ENCODE peak calls at places on chromosomes 3 and 15, in ten cellular contexts. U, T, V, B, Z, O, Y, Q, J and F are unnamed samples.

GRCh38 chr15:40096094-40096876 is 12.4 kb downstream of the BMF start:
- DNase-seq in Q (no peak), T (no peak), O (no peak), J (no peak), Y (no peak), U (no peak), V (no peak), B (no peak), Z (no peak), F (no peak)

GRCh38 chr3:14274537-14274936 is 95.9 kb downstream of the LSM3 start:
- DNase-seq in J (no peak), B (no peak), Y (no peak), Q (no peak), U (no peak), O (no peak), V (peak; percentile 38), T (no peak), Z (no peak), F (no peak)

GRCh38 chr3:27357665-27358258 is 11.4 kb downstream of the NEK10 start:
- DNase-seq in U (no peak), J (peak; percentile 83), Q (no peak), Z (peak; percentile 58), V (peak; percentile 82), T (peak; percentile 62), B (peak; percentile 61), O (peak; percentile 58), Y (peak; percentile 59), F (no peak)

GRCh38 chr15:32683906-32684584 is 33.8 kb upstream of the GREM1 start:
- DNase-seq in Z (no peak), J (peak; percentile 88), V (no peak), O (peak; percentile 96), T (no peak), B (peak; percentile 30), Q (no peak), U (no peak), Y (no peak), F (peak; percentile 58)

GRCh38 chr3:122800838-122801237 is 6.0 kb downstream of the SLC49A4 start:
- DNase-seq in Z (no peak), J (no peak), V (no peak), B (no peak), Q (no peak), O (peak; percentile 96), U (no peak), Y (no peak), T (no peak), F (no peak)

GRCh38 chr3:8329598-8329997 is 172.0 kb upstream of the LMCD1 start:
- DNase-seq in T (no peak), Q (no peak), O (no peak), Y (no peak), J (no peak), B (no peak), U (no peak), V (no peak), Z (no peak), F (no peak)

GRCh38 chr3:126960604-126960995 is 22.3 kb upstream of the PLXNA1 start:
- DNase-seq in Q (peak; percentile 78), V (no peak), J (no peak), Y (no peak), O (peak; percentile 10), B (no peak), U (peak; percentile 83), Z (no peak), T (no peak), F (peak; percentile 58)

GRCh38 chr15:71599404-71600225 is 210.7 kb upstream of the NR2E3 start:
- DNase-seq in Y (no peak), V (no peak), O (no peak), B (no peak), U (peak; percentile 53), Z (peak; percentile 28), T (peak; percentile 66), J (no peak), Q (peak; percentile 55), F (no peak)

GRCh38 chr3:48595526-48596121 is 495 bp upstream of the COL7A1 start:
- DNase-seq in O (peak; percentile 95), B (peak; percentile 30), J (peak; percentile 95), Z (no peak), Y (no peak), U (peak; percentile 85), V (peak; percentile 48), Q (peak; percentile 50), T (peak; percentile 34), F (no peak)

GRCh38 chr3:48595075-48595525 is at the start of gene COL7A1:
- DNase-seq in V (peak; percentile 68), U (no peak), B (no peak), Z (no peak), O (no peak), T (no peak), J (no peak), Y (no peak), Q (no peak), F (no peak)

GRCh38 chr3:48596157-48596556 is 1.0 kb upstream of the COL7A1 start:
- DNase-seq in J (no peak), B (no peak), T (no peak), Z (no peak), V (no peak), U (no peak), Y (no peak), Q (no peak), O (no peak), F (no peak)

GRCh38 chr3:48593337-48593736 is 1.8 kb downstream of the COL7A1 start:
- DNase-seq in U (no peak), V (no peak), T (no peak), B (no peak), Y (no peak), J (no peak), Q (no peak), O (no peak), Z (no peak), F (no peak)

DNA sequence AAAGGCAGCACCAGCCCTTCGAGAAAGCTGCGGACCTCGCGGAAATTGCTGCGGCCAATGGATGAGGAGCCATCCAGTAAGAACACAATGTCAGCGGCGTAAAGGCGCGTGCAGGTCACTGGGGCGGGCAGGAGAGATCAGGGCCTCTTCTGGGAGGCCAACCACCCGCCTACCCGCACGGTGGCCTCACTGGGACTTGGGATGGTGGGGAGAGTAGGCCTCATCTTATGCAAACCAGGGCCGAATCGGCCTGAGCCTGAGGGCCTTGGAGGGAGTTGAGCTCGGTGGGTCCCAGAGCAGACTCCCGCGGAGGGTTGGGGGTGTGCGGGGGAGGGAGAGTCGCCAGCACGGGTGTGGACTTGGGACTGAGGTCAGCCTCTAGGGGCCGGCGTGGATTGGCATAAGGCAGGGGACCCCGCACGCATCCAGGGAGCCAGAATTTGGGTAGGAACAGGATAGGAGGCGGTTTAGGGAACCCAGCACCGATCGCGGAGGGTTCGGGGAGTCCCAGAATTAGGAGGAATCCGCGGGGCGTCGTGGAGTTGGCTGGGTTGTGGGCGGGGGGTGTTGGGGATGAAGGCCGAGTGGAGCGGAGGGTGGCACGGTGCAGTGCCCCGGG is 589 bp downstream of the COL7A1 start:
- DNase-seq in U (no peak), Y (no peak), O (no peak), B (no peak), T (no peak), Q (no peak), V (peak; percentile 68), Z (no peak), J (no peak), F (no peak)
- H3K4me3 ChIP-seq in U (peak overlapping the region; percentile 61), Y (no peak overlapping the region), O (peak overlapping the region; percentile 50), B (no peak overlapping the region), T (peak overlapping the region; percentile 40), Q (peak overlapping the region; percentile 6), V (peak overlapping the region; percentile 59), Z (peak overlapping the region; percentile 12), J (no peak overlapping the region), F (peak overlapping the region; percentile 53)

DNA sequence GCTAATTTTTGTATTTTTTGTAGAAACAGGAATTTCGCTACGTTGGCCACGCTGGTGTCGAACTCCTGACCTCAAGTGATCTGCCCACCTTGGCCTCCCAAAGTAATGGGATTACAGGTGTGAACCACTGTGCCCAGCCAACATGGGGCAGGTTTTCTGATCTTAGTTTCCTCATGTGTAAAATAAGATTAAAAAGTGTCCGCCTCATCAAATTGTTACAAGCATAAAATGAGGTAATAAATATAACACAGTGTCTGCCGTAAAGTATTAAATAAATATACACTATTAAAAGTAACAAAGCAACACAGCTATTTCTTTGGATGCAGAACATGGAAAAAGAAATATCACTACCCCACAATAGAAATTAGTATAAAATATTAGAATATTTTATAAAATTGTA is 16.4 kb upstream of the COMMD2 start:
- DNase-seq in T (no peak), U (no peak), Q (no peak), B (no peak), J (no peak), O (no peak), V (no peak), Y (no peak), Z (no peak), F (no peak)
- H3K4me3 ChIP-seq in T (no peak overlapping the region), U (no peak overlapping the region), Q (no peak overlapping the region), B (no peak overlapping the region), J (no peak overlapping the region), O (no peak overlapping the region), V (no peak overlapping the region), Y (no peak overlapping the region), Z (no peak overlapping the region), F (no peak overlapping the region)

DNA sequence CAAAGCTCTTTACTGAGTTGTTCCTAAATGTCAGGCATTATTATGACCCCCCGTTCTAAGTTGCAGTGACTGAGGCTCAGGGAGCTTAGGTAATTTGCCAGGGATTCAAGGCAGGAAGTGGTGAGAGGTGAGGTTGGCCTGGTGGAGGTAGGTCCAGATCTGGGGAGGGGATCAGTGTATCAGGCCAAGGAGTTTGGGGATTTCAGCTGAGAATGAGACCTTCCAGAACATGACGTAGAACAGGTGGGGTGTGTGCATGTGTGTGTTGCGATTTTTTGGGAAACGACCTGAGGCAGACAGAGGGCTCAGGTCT is 41.1 kb upstream of the MRPS22 start:
- DNase-seq in O (no peak), T (no peak), Z (no peak), B (no peak), Q (no peak), V (no peak), U (peak; percentile 4), J (no peak), Y (no peak), F (no peak)
- H3K4me3 ChIP-seq in O (no peak overlapping the region), T (no peak overlapping the region), Z (no peak overlapping the region), B (no peak overlapping the region), Q (no peak overlapping the region), V (no peak overlapping the region), U (no peak overlapping the region), J (no peak overlapping the region), Y (no peak overlapping the region), F (no peak overlapping the region)

GRCh38 chr15:67024998-67025368 is 40.4 kb upstream of the SMAD3 start:
- DNase-seq in Y (no peak), V (no peak), U (no peak), T (no peak), O (no peak), J (no peak), B (no peak), Z (no peak), Q (no peak), F (no peak)

GRCh38 chr15:67023517-67024321 is 41.7 kb upstream of the SMAD3 start:
- DNase-seq in J (peak; percentile 35), V (no peak), Q (no peak), B (peak; percentile 68), O (no peak), T (no peak), U (no peak), Z (no peak), Y (no peak), F (no peak)

GRCh38 chr15:67026171-67026967 is 39.0 kb upstream of the SMAD3 start:
- DNase-seq in T (no peak), Y (no peak), V (no peak), Q (no peak), B (no peak), O (no peak), Z (no peak), J (no peak), U (no peak), F (no peak)

GRCh38 chr15:67024322-67024997 is 40.9 kb upstream of the SMAD3 start:
- DNase-seq in J (peak; percentile 90), T (peak; percentile 76), Z (peak; percentile 84), O (peak; percentile 92), U (peak; percentile 83), Y (peak; percentile 68), V (no peak), Q (peak; percentile 80), B (peak; percentile 93), F (peak; percentile 87)

DNA sequence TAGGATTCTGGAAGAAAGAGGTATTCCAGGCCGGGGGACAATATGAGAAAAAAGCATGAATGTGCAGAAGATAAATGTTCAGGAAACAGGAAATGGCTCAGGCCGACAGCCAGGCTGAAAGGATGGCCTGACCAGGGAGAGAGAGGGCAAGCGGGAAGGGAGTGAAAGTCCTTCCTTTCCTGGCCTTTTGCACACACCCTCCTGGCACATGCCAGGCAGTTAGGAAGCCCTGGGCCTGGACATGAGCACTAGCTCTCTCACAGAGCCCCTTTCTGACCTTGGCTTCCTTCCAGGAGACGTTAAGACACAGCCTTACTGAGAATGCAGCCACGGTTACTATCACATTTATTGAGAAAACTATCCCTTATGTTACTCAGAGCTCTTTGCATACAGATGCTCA is 39.7 kb upstream of the SMAD3 start:
- DNase-seq in O (no peak), Q (peak; percentile 54), U (peak; percentile 67), Y (no peak), V (no peak), T (no peak), B (peak; percentile 61), Z (peak; percentile 43), J (peak; percentile 70), F (no peak)
- H3K4me3 ChIP-seq in O (no peak overlapping the region), Q (no peak overlapping the region), U (no peak overlapping the region), Y (no peak overlapping the region), V (no peak overlapping the region), T (no peak overlapping the region), B (no peak overlapping the region), Z (no peak overlapping the region), J (no peak overlapping the region), F (no peak overlapping the region)